ENCODE peak calls at places on chromosomes 4 and X, in seven cellular contexts. One of them, this sample, is unnamed.

GRCh38 chr4:75494563-75494962 is 19.6 kb downstream of the RCHY1 start:
- DNase-seq in NCI-H82: no peak
- DNase-seq in astrocyte of the hippocampus: peak; percentile 27
- DNase-seq in NCI-H187 treated with DMSO at 0.1 percent for 48 hours: no peak
- DNase-seq in KBM-7: no peak
- DNase-seq in T-helper 2 cell: no peak
- DNase-seq in H9: no peak
- DNase-seq in this sample: no peak

GRCh38 chr4:104066533-104066932 is 346.7 kb upstream of the TACR3 start:
- DNase-seq in NCI-H82: no peak
- DNase-seq in astrocyte of the hippocampus: no peak
- DNase-seq in NCI-H187 treated with DMSO at 0.1 percent for 48 hours: no peak
- DNase-seq in KBM-7: no peak
- DNase-seq in T-helper 2 cell: no peak
- DNase-seq in H9: no peak
- DNase-seq in this sample: no peak

GRCh38 chrX:118346258-118347094 is 570 bp downstream of the WDR44 start:
- DNase-seq in NCI-H82: peak; percentile 82
- DNase-seq in astrocyte of the hippocampus: peak; percentile 39
- DNase-seq in NCI-H187 treated with DMSO at 0.1 percent for 48 hours: no peak
- DNase-seq in KBM-7: no peak
- DNase-seq in T-helper 2 cell: peak; percentile 57
- DNase-seq in H9: no peak
- DNase-seq in this sample: peak; percentile 34

GRCh38 chr4:1990676-1991075 is 18.1 kb downstream of the NELFA start:
- DNase-seq in NCI-H82: no peak
- DNase-seq in astrocyte of the hippocampus: no peak
- DNase-seq in NCI-H187 treated with DMSO at 0.1 percent for 48 hours: no peak
- DNase-seq in KBM-7: no peak
- DNase-seq in T-helper 2 cell: no peak
- DNase-seq in H9: no peak
- DNase-seq in this sample: no peak

GRCh38 chr4:103915224-103915869 is 195.6 kb upstream of the TACR3 start:
- DNase-seq in NCI-H82: peak; percentile 32
- DNase-seq in astrocyte of the hippocampus: peak; percentile 23
- DNase-seq in NCI-H187 treated with DMSO at 0.1 percent for 48 hours: no peak
- DNase-seq in KBM-7: peak; percentile 27
- DNase-seq in T-helper 2 cell: peak; percentile 17
- DNase-seq in H9: no peak
- DNase-seq in this sample: no peak

GRCh38 chrX:112714357-112714918 is 34.7 kb upstream of the LHFPL1 start:
- DNase-seq in NCI-H82: no peak
- DNase-seq in astrocyte of the hippocampus: no peak
- DNase-seq in NCI-H187 treated with DMSO at 0.1 percent for 48 hours: no peak
- DNase-seq in KBM-7: no peak
- DNase-seq in T-helper 2 cell: no peak
- DNase-seq in H9: no peak
- DNase-seq in this sample: no peak

GRCh38 chr4:41135761-41136160 is 78.6 kb downstream of the APBB2 start:
- DNase-seq in NCI-H82: no peak
- DNase-seq in astrocyte of the hippocampus: no peak
- DNase-seq in NCI-H187 treated with DMSO at 0.1 percent for 48 hours: no peak
- DNase-seq in KBM-7: no peak
- DNase-seq in T-helper 2 cell: no peak
- DNase-seq in H9: no peak
- DNase-seq in this sample: no peak

GRCh38 chrX:28058906-28059305 is 77.7 kb upstream of the DCAF8L1 start:
- DNase-seq in NCI-H82: no peak
- DNase-seq in astrocyte of the hippocampus: no peak
- DNase-seq in NCI-H187 treated with DMSO at 0.1 percent for 48 hours: no peak
- DNase-seq in KBM-7: peak; percentile 18
- DNase-seq in T-helper 2 cell: no peak
- DNase-seq in H9: no peak
- DNase-seq in this sample: no peak

GRCh38 chrX:105758784-105759183 is 63.6 kb upstream of the NRK start:
- DNase-seq in NCI-H82: no peak
- DNase-seq in astrocyte of the hippocampus: no peak
- DNase-seq in NCI-H187 treated with DMSO at 0.1 percent for 48 hours: no peak
- DNase-seq in KBM-7: no peak
- DNase-seq in T-helper 2 cell: no peak
- DNase-seq in H9: no peak
- DNase-seq in this sample: no peak

GRCh38 chrX:153102436-153102835 is 30.2 kb downstream of the PNMA6A start:
- DNase-seq in NCI-H82: no peak
- DNase-seq in astrocyte of the hippocampus: no peak
- DNase-seq in NCI-H187 treated with DMSO at 0.1 percent for 48 hours: no peak
- DNase-seq in KBM-7: no peak
- DNase-seq in T-helper 2 cell: no peak
- DNase-seq in H9: no peak
- DNase-seq in this sample: no peak

GRCh38 chr4:39062499-39062898 is 467 bp downstream of the KLHL5 start:
- DNase-seq in NCI-H82: no peak
- DNase-seq in astrocyte of the hippocampus: no peak
- DNase-seq in NCI-H187 treated with DMSO at 0.1 percent for 48 hours: no peak
- DNase-seq in KBM-7: no peak
- DNase-seq in T-helper 2 cell: no peak
- DNase-seq in H9: no peak
- DNase-seq in this sample: no peak

GRCh38 chrX:129653985-129654651 is 638 bp downstream of the APLN start:
- DNase-seq in NCI-H82: peak; percentile 63
- DNase-seq in astrocyte of the hippocampus: peak; percentile 42
- DNase-seq in NCI-H187 treated with DMSO at 0.1 percent for 48 hours: no peak
- DNase-seq in KBM-7: peak; percentile 49
- DNase-seq in T-helper 2 cell: peak; percentile 25
- DNase-seq in H9: no peak
- DNase-seq in this sample: no peak

This sample was measured in RWPE2.